ENCODE peak calls at places on chromosomes 4 and X, in six cellular contexts. X, D, E, N, P and Z are unnamed samples.

GRCh38 chr4:14446311-14446710 is 556.0 kb upstream of the CPEB2 start:
- DNase-seq in D (no peak), X (no peak), N (peak; percentile 18), P (no peak), E (no peak), Z (no peak)

GRCh38 chr4:110808371-110808878 is 185.5 kb upstream of the PITX2 start:
- DNase-seq in D (no peak), P (no peak), N (peak; percentile 40), X (no peak), E (no peak), Z (peak; percentile 26)

GRCh38 chr4:18571252-18571885 is 549.8 kb upstream of the LCORL start:
- DNase-seq in P (no peak), N (no peak), E (no peak), X (no peak), D (no peak), Z (peak; percentile 64)

GRCh38 chr4:159145318-159146006 is 42.6 kb downstream of the RAPGEF2 start:
- DNase-seq in X (no peak), N (no peak), P (peak; percentile 24), E (no peak), D (no peak), Z (no peak)

GRCh38 chrX:119236599-119237525 is 777 bp downstream of the PGRMC1 start:
- DNase-seq in P (peak; percentile 59), E (peak; percentile 21), D (no peak), X (peak; percentile 4), N (peak; percentile 46), Z (no peak)

GRCh38 chr4:2685541-2685940 is 70.6 kb downstream of the TNIP2 start:
- DNase-seq in X (no peak), N (no peak), E (no peak), P (no peak), D (no peak), Z (no peak)

GRCh38 chr4:187656953-187657352 is 338.6 kb upstream of the ZFP42 start:
- DNase-seq in P (no peak), X (no peak), N (no peak), E (no peak), D (no peak), Z (no peak)

GRCh38 chr4:76540496-76540895 is 105.5 kb downstream of the SHROOM3 start:
- DNase-seq in P (no peak), N (no peak), D (no peak), E (no peak), X (no peak), Z (no peak)

GRCh38 chr4:22515145-22515887 is 550 bp downstream of the ADGRA3 start:
- DNase-seq in X (peak; percentile 52), E (peak; percentile 67), D (no peak), N (peak; percentile 53), P (peak; percentile 83), Z (no peak)

GRCh38 chr4:55397521-55398321 is 2.0 kb downstream of the TMEM165 start:
- DNase-seq in N (no peak), X (peak; percentile 35), P (no peak), D (no peak), E (no peak), Z (no peak)

GRCh38 chrX:50107470-50107869 is 93.3 kb downstream of the AKAP4 start:
- DNase-seq in P (no peak), X (no peak), E (no peak), D (no peak), N (no peak), Z (no peak)

GRCh38 chr4:143336828-143337599 is at the start of gene GAB1:
- DNase-seq in D (no peak), N (peak; percentile 35), E (peak; percentile 80), X (peak; percentile 9), P (peak; percentile 86), Z (no peak)

GRCh38 chr4:124437853-124438495 is 274.6 kb downstream of the ANKRD50 start:
- DNase-seq in E (no peak), N (no peak), P (no peak), X (no peak), D (no peak), Z (no peak)

GRCh38 chr4:99853993-99854392 is 37.4 kb downstream of the DAPP1 start:
- DNase-seq in N (no peak), D (no peak), E (no peak), X (no peak), P (no peak), Z (no peak)

GRCh38 chr4:53055716-53056413 is 193.7 kb downstream of the RASL11B start:
- DNase-seq in P (no peak), X (no peak), E (no peak), N (no peak), D (no peak), Z (no peak)

GRCh38 chrX:9171841-9172240 is 137.9 kb upstream of the FAM9B start:
- DNase-seq in N (no peak), D (no peak), X (no peak), P (no peak), E (no peak), Z (peak; percentile 72)

GRCh38 chrX:65837875-65838549 is 170.6 kb downstream of the MSN start:
- DNase-seq in D (no peak), P (no peak), N (no peak), E (no peak), X (peak; percentile 77), Z (no peak)

GRCh38 chr4:167000141-167000852 is 234.0 kb downstream of the SPOCK3 start:
- DNase-seq in P (no peak), E (no peak), X (no peak), N (no peak), D (peak; percentile 21), Z (no peak)

GRCh38 chr4:81606796-81607550 is 135.3 kb upstream of the RASGEF1B start:
- DNase-seq in D (no peak), X (no peak), P (no peak), N (no peak), E (peak; percentile 19), Z (no peak)

GRCh38 chr4:131531087-131531486 is 1618.0 kb upstream of the PCDH10 start:
- DNase-seq in D (no peak), N (no peak), E (no peak), X (no peak), P (no peak), Z (no peak)

GRCh38 chrX:146863566-146863965 is 49.0 kb upstream of the CXorf51A start:
- DNase-seq in N (peak; percentile 1), E (no peak), P (no peak), D (no peak), X (no peak), Z (no peak)

GRCh38 chr4:56575820-56576429 is 70.3 kb downstream of the ARL9 start:
- DNase-seq in X (no peak), D (peak; percentile 36), E (no peak), N (no peak), P (peak; percentile 32), Z (no peak)

GRCh38 chr4:10977534-10977933 is 293.0 kb upstream of the CLNK start:
- DNase-seq in N (no peak), E (no peak), P (no peak), X (no peak), D (no peak), Z (no peak)

GRCh38 chrX:96204928-96205327 is 479.7 kb upstream of the DIAPH2 start:
- DNase-seq in E (no peak), N (no peak), D (no peak), X (no peak), P (no peak), Z (no peak)

GRCh38 chr4:5782829-5783476 is 72.0 kb downstream of the EVC start:
- DNase-seq in P (no peak), D (no peak), E (no peak), X (no peak), N (no peak), Z (no peak)

GRCh38 chrX:44876076-44876475 is 3.1 kb downstream of the KDM6A start:
- DNase-seq in D (no peak), N (no peak), X (no peak), P (no peak), E (no peak), Z (no peak)

GRCh38 chr4:88335092-88335665 is 43.5 kb upstream of the HERC6 start:
- DNase-seq in D (no peak), E (no peak), X (no peak), P (peak; percentile 12), N (peak; percentile 4), Z (no peak)

GRCh38 chrX:150099316-150099715 is 161.0 kb upstream of the EOLA2 start:
- DNase-seq in D (no peak), X (no peak), E (no peak), N (no peak), P (no peak), Z (no peak)

GRCh38 chrX:73563740-73564073 is 710 bp downstream of the CHIC1 start:
- DNase-seq in X (no peak), P (no peak), E (no peak), D (no peak), N (no peak), Z (no peak)

GRCh38 chr4:134691915-134692314 is 490.3 kb upstream of the PABPC4L start:
- DNase-seq in N (peak; percentile 18), E (no peak), P (no peak), X (no peak), D (no peak), Z (no peak)

GRCh38 chrX:109632906-109633504 is 8.0 kb upstream of the KCNE5 start:
- DNase-seq in N (no peak), E (no peak), D (no peak), X (no peak), P (peak; percentile 46), Z (no peak)

GRCh38 chr4:156575430-156576073 is 396.0 kb downstream of the PDGFC start:
- DNase-seq in P (no peak), X (peak; percentile 31), D (no peak), E (no peak), N (no peak), Z (no peak)
- TF ChIP-seq CTCF in P (peak; percentile 13), X (no peak), D (no peak), E (no peak), N (peak; percentile 30), Z (no peak)

DNA sequence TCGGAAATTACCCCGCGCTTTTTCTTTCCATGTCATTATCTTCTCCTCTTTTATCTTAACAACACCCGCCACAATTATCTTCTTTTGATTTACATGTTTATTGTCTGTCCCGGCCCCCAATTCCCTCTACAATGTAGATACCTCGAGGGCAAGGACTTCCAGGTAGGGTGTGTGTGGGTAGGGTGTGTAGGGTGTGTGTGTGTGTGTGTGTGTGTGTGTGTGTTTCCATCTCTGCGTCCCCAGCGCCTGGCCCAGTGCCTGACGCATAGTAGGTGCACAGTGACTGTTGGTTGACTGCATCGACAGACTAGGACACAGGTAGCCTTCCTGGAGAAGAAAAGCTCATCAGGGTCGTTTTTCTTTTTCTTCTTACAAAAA is 103.1 kb downstream of the UCHL1 start:
- DNase-seq in P (no peak), E (no peak), D (no peak), X (no peak), N (no peak), Z (no peak)
- H3K27me3 ChIP-seq in P (peaks cover 77% of the 10 kb centered on the region), E (no peaks in the 10 kb centered on the region), D (no peaks in the 10 kb centered on the region), X (peaks cover 42% of the 10 kb centered on the region), N (peaks cover 32% of the 10 kb centered on the region), Z (peaks cover 8% of the 10 kb centered on the region)

DNA sequence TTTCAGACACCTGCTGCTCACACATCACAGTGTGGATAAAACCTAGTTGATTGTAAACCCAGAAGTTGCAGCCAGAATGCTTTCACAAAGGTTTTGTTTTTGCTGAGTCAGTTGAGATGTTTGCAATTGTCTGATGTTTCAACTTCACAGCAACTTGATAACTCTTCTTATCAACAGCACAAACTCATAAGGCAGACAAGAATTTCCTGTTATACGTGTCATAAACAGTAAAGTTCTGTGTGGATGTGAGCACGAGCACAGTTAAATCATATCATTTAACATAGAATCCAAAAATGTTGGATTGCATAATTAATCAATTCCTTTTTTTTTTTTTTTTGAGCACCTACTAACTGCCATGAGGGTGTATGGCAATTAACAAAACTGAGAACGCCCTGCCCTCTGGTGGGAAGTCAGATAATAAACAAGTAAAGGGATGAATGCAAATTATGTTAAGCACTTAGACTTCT is 512.2 kb downstream of the PDHA2 start:
- DNase-seq in D (peak; percentile 34), X (peak; percentile 8), N (peak; percentile 34), P (peak; percentile 36), E (no peak), Z (no peak)
- H3K4me3 ChIP-seq in D (no peak overlapping the region), X (no peak overlapping the region), N (no peak overlapping the region), P (no peak overlapping the region), E (no peak overlapping the region), Z (no peak overlapping the region)

GRCh38 chr4:107183155-107183774 is 147.2 kb upstream of the DKK2 start:
- DNase-seq in P (peak; percentile 71), E (no peak), N (peak; percentile 40), X (peak; percentile 42), D (peak; percentile 55), Z (peak; percentile 26)
- TF ChIP-seq CTCF in P (peak; percentile 78), E (peak; percentile 67), N (peak; percentile 80), X (peak; percentile 58), D (peak; percentile 75), Z (peak; percentile 78)